ENCODE peak calls at places on chromosomes 6 and 20, in four cellular contexts. W, Y, H and S are unnamed samples.

GRCh38 chr6:37324131-37325033 is 29.4 kb upstream of the RNF8 start:
- DNase-seq in W (no peak), Y (peak; percentile 48), H (no peak), S (no peak)

GRCh38 chr20:11918280-11918952 is 723 bp downstream of the BTBD3 start:
- DNase-seq in W (no peak), Y (no peak), H (no peak), S (no peak)

GRCh38 chr20:32354592-32355416 is 3.3 kb upstream of the ASXL1 start:
- DNase-seq in W (no peak), Y (peak; percentile 48), H (peak; percentile 19), S (no peak)

GRCh38 chr20:25858495-25859425 is 162.1 kb upstream of the ZNF337 start:
- DNase-seq in W (no peak), Y (no peak), H (no peak), S (no peak)

GRCh38 chr6:113526553-113526952 is 330.6 kb upstream of the MARCKS start:
- DNase-seq in W (no peak), Y (no peak), H (no peak), S (no peak)

GRCh38 chr6:118899948-118900347 is 6.0 kb downstream of the ASF1A start:
- DNase-seq in W (no peak), Y (peak; percentile 67), H (no peak), S (no peak)

GRCh38 chr6:50236164-50236563 is 186.4 kb upstream of the DEFB112 start:
- DNase-seq in W (no peak), Y (no peak), H (no peak), S (no peak)

GRCh38 chr6:136579800-136580199 is 29.6 kb upstream of the MAP7 start:
- DNase-seq in W (no peak), Y (no peak), H (no peak), S (no peak)

GRCh38 chr6:31498748-31499147 is 803 bp downstream of the MICB start:
- DNase-seq in W (no peak), Y (no peak), H (no peak), S (no peak)

GRCh38 chr6:139129284-139129683 is 5.6 kb upstream of the HECA start:
- DNase-seq in W (no peak), Y (no peak), H (no peak), S (no peak)

GRCh38 chr6:32973934-32974333 is 5.5 kb downstream of the BRD2 start:
- DNase-seq in W (no peak), Y (peak; percentile 62), H (peak; percentile 48), S (no peak)

GRCh38 chr6:147990159-147990558 is 352.5 kb upstream of the SASH1 start:
- DNase-seq in W (no peak), Y (no peak), H (no peak), S (no peak)

GRCh38 chr6:125142614-125143013 is 11.0 kb upstream of the TPD52L1 start:
- DNase-seq in W (no peak), Y (no peak), H (no peak), S (no peak)

GRCh38 chr6:168035661-168036616 is 38.5 kb downstream of the KIF25 start:
- DNase-seq in W (no peak), Y (no peak), H (peak; percentile 21), S (no peak)

GRCh38 chr6:95078457-95078856 is 498.9 kb upstream of the MANEA start:
- DNase-seq in W (no peak), Y (no peak), H (no peak), S (no peak)

DNA sequence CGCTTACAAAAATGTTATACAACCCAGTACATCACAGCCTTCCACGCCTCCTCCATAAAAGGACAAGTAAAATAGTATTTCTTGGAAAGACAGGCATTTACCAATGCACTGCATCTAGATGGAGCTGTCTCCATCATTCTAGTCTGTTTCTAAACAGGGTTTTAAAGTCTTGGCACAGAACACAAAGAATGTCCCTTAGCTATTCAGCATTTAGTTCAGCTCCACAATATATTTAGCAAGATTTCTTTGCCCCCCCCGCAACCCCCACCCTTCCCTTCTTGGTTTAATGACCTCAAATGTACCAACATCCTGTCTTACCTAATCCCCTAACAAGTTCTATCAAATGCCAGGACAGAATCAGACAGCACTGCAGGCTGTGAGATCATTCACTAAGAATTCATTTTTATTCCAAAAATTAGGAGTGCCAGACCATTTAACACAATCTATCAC is 198.6 kb downstream of the BACH2 start:
- DNase-seq in W (no peak), Y (peak; percentile 68), H (no peak), S (no peak)
- TF ChIP-seq CTCF in W (peak; percentile 7), Y (no peak), H (no peak), S (no peak)

DNA sequence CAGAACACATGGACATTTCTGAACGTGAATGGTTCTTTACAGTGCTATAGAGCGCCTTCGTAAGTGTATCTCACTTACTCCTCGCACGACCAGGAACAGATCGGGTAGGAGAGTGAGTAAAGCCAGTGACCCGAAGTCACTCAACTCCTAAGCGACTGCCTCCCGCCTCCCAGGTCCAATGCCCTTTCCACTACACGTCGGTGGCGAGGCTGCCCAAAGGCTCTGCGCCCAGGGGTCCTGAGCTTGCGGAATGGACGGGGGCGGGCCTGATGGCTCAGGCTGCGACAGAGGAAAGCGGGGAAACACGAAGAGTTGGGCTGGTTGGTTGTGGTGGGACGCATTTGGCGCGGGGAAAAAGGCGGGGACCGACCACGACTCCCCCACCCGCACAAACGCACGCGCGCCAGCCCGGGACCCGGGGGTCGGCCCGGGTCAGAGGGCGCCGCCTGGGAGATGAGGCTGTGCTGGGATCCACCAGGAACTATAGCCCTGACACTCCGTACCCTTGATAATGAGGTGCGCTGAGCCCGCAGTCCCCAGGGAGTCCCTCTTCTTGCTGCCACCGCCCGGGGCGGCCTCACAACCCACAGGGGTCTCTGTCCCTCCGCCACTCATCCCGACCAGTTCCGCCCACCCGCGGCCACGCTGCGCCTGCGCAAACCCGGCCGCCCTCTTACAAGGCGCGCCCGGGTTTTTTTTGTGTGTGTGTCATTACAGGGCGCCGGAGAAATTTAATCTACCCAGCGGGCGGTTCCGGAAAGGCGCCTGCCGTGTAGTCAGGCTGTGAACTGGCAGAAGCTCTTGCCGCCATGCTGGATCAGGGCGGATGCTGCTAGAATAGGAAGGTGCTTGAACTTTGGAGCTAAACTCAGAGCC is at the start of gene BLOC1S5:
- DNase-seq in W (peak; percentile 96), Y (peak; percentile 99), H (peak; percentile 41), S (peak; percentile 90)
- TF ChIP-seq CTCF in W (no peak), Y (no peak), H (no peak), S (no peak)

GRCh38 chr6:38391909-38392614 is 247.7 kb downstream of the BTBD9 start:
- DNase-seq in W (no peak), Y (no peak), H (no peak), S (no peak)

GRCh38 chr6:38391206-38391908 is 248.4 kb downstream of the BTBD9 start:
- DNase-seq in W (no peak), Y (no peak), H (no peak), S (no peak)

GRCh38 chr6:38396209-38396608 is 243.5 kb downstream of the BTBD9 start:
- DNase-seq in W (no peak), Y (no peak), H (no peak), S (no peak)

GRCh38 chr6:38389875-38390274 is 249.9 kb downstream of the BTBD9 start:
- DNase-seq in W (no peak), Y (no peak), H (no peak), S (no peak)

DNA sequence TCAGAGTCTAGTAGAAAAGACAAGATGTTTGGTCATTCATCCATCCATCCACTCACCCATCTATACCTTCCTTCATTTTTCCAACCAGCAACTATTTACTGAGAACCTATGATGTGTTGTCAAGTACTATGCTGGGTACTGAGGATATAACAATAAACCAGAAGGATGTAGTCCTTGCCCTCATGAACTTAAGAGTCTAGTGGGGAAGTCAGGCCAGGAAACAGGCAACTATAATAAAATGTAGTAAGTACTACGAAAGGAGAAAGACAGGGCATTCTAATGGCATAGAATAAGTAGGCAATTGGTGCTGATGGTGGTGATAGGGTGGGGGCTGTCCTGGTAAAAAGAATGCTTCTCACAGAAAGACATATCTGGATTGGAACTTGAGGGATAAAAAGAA is 245.7 kb downstream of the BTBD9 start:
- DNase-seq in W (no peak), Y (no peak), H (no peak), S (no peak)
- TF ChIP-seq CTCF in W (no peak), Y (no peak), H (no peak), S (no peak)

DNA sequence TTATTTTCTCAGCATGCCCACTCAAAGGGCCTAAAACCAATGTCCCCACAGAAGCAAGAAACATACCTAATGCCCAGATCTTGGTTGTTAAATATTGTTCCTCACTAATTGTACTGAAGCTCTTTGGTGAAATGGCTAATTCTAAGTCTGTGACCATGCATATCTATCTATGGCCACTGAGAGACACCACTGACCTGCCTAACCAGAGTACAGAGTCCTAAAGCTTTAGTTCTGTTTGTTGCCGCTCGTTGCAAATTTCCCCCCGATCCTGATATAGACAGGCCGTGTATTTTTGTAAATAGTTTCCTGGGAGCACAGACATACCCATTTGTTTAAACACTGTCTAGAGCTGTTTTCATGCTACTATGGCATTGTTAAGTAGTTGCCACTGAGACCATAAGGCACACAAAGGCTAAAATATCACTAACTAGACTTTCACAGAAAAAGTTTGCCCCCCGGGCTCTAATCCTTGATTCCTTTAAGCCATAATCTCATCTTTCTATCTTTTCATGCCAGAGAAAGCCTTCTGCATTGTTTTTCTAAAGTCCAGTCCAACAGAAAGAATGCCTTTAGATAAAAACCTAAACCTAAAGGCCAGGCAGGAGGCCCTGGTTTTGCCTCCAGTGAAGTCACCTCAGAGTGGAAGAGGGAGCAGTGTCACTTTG is 48.7 kb downstream of the DNAAF9 start:
- DNase-seq in W (no peak), Y (no peak), H (no peak), S (no peak)
- TF ChIP-seq CTCF in W (peak; percentile 22), Y (no peak), H (no peak), S (no peak)

GRCh38 chr6:2766767-2767314 is 1.6 kb downstream of the WRNIP1 start:
- DNase-seq in W (no peak), Y (no peak), H (no peak), S (no peak)
- TF ChIP-seq CTCF in W (no peak), Y (no peak), H (no peak), S (no peak)

DNA sequence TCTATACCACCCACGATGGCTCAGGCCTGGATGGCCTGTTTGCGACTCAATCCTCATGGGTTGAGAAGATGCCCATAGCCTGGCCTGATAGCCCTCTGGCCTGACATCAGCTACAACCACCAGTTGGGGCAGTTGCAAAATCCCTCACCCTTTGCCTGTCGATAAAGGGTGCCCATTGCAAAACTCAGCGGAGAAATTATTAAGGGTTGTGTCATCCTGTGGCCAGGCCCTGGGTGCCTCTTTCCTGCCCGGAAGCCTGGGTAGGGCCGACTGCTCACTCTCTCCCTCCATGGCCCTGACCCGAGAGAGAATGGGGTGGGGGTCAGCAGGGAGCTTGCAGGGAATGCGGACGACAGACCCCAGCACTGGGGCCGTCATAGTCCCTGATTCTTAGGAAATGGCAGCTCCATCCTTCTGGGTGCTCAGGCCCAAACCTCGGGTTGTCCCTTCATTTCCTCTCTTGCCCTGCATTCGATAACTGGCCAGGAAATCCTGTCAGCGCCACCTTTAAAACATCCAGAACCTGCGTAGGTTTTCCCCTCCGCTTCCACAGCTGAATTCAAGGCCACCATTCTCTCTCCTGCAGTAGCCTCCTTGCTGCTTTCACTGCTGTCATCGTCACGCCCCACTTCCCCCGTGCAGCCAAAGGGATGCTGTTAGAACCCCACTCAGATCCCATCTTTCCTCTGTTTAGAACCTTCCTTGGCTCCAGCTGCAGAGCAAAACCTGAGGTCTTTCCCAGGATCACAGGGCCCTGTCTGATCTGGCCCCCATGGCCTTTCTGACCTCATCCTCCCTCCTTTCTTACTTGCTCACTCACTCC is 31.1 kb downstream of the CEBPB start:
- DNase-seq in W (no peak), Y (no peak), H (no peak), S (no peak)
- TF ChIP-seq CTCF in W (no peak), Y (no peak), H (no peak), S (no peak)

GRCh38 chr6:42136508-42137191 is 5.8 kb downstream of the C6orf132 start:
- DNase-seq in W (no peak), Y (peak; percentile 78), H (peak; percentile 58), S (peak; percentile 85)
- TF ChIP-seq CTCF in W (peak; percentile 50), Y (no peak), H (peak; percentile 28), S (peak; percentile 46)